ENCODE peak calls at places on chromosomes 5 and 9, in four cellular contexts. S, X, B and C are unnamed samples.

GRCh38 chr5:71651554-71651953 is 64.4 kb downstream of the MCCC2 start:
- DNase-seq in S (no peak), X (no peak), B (no peak), C (no peak)

GRCh38 chr5:52878671-52879070 is 91.0 kb downstream of the ITGA1 start:
- DNase-seq in S (no peak), B (no peak), X (no peak), C (peak; percentile 76)

GRCh38 chr5:444226-444625 is 1.2 kb downstream of the EXOC3 start:
- DNase-seq in B (no peak), S (peak; percentile 7), X (peak; percentile 35), C (no peak)

GRCh38 chr5:139181835-139182452 is 16.2 kb downstream of the SIL1 start:
- DNase-seq in X (no peak), S (no peak), B (no peak), C (peak; percentile 73)

GRCh38 chr5:78805-79149 is 13.2 kb upstream of the PLEKHG4B start:
- DNase-seq in S (no peak), B (no peak), X (no peak), C (no peak)

GRCh38 chr9:121720992-121721350 is 69.5 kb downstream of the DAB2IP start:
- DNase-seq in X (no peak), B (no peak), S (no peak), C (no peak)

GRCh38 chr9:89446440-89447310 is 51.2 kb downstream of the SEMA4D start:
- DNase-seq in X (no peak), B (no peak), S (no peak), C (no peak)

GRCh38 chr9:5364294-5364990 is 24.8 kb upstream of the RLN1 start:
- DNase-seq in S (no peak), X (no peak), B (no peak), C (peak; percentile 73)

GRCh38 chr5:30734118-30734517 is 459.4 kb upstream of the CDH6 start:
- DNase-seq in B (no peak), X (no peak), S (no peak), C (no peak)

GRCh38 chr9:97704851-97705250 is 7.7 kb upstream of the XPA start:
- DNase-seq in X (no peak), B (no peak), S (no peak), C (peak; percentile 19)

GRCh38 chr5:137819768-137820167 is 47.9 kb upstream of the MYOT start:
- DNase-seq in X (no peak), B (no peak), S (no peak), C (no peak)

GRCh38 chr5:142386151-142387021 is 61.6 kb upstream of the SPRY4 start:
- DNase-seq in X (no peak), S (no peak), B (no peak), C (peak; percentile 19)

GRCh38 chr5:159915913-159916840 is at the start of gene ADRA1B:
- DNase-seq in S (peak; percentile 79), X (peak; percentile 86), B (no peak), C (peak; percentile 50)
- H3K4me3 ChIP-seq in S (peak within 1 kb of the TSS; percentile 70), X (peak within 1 kb of the TSS; percentile 57), B (no peak within 1 kb of the TSS), C (peak within 1 kb of the TSS; percentile 47)

GRCh38 chr9:109230277-109230676 is 63.2 kb upstream of the FRRS1L start:
- DNase-seq in B (no peak), X (no peak), S (no peak), C (no peak)

GRCh38 chr9:109232449-109232848 is 65.4 kb upstream of the FRRS1L start:
- DNase-seq in B (no peak), S (no peak), X (no peak), C (peak; percentile 72)

GRCh38 chr9:109228093-109228642 is 61.1 kb upstream of the FRRS1L start:
- DNase-seq in X (no peak), B (no peak), S (no peak), C (no peak)

GRCh38 chr9:109229682-109230081 is 62.6 kb upstream of the FRRS1L start:
- DNase-seq in B (no peak), X (no peak), S (no peak), C (no peak)

DNA sequence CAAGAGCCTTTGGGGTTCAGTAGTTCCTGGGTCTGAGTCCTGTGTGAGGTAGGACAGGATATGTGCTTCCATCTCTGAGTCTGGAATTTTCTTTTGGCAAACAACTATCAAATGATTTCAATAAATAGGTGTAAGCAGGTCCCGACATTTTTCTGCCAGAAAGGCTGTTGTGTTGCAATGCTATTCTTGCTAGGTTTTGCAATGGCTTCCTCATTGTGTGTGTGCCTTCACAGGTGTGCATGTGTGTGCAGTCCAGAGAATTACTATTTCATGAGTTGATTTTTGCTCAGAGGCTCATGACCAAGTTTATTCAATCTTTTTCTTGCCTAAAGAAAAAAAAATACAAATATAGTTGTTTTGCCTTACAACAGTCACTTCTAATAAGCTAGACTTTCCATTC is 64.5 kb upstream of the FRRS1L start:
- DNase-seq in X (no peak), S (no peak), B (no peak), C (no peak)
- H3K4me3 ChIP-seq in X (no peak overlapping the region), S (no peak overlapping the region), B (no peak overlapping the region), C (no peak overlapping the region)

GRCh38 chr9:2285411-2285810 is 270.3 kb downstream of the SMARCA2 start:
- DNase-seq in X (no peak), S (no peak), B (no peak), C (no peak)

GRCh38 chr9:2281031-2281802 is 266.1 kb downstream of the SMARCA2 start:
- DNase-seq in B (no peak), X (no peak), S (no peak), C (no peak)

GRCh38 chr9:2284770-2285169 is 269.6 kb downstream of the SMARCA2 start:
- DNase-seq in X (no peak), S (no peak), B (no peak), C (no peak)

GRCh38 chr9:2286306-2286705 is 271.2 kb downstream of the SMARCA2 start:
- DNase-seq in S (no peak), X (no peak), B (no peak), C (no peak)

GRCh38 chr9:2281803-2282185 is 266.6 kb downstream of the SMARCA2 start:
- DNase-seq in S (no peak), B (no peak), X (no peak), C (no peak)
- H3K4me3 ChIP-seq in S (no peak overlapping the region), B (no peak overlapping the region), X (no peak overlapping the region), C (no peak overlapping the region)

GRCh38 chr9:129319076-129319937 is 141.2 kb upstream of the IER5L start:
- DNase-seq in S (no peak), B (no peak), X (peak; percentile 50), C (no peak)

GRCh38 chr9:129320575-129321311 is 142.7 kb upstream of the IER5L start:
- DNase-seq in B (peak; percentile 64), S (peak; percentile 65), X (peak; percentile 72), C (peak; percentile 78)

GRCh38 chr9:129318121-129319075 is 140.3 kb upstream of the IER5L start:
- DNase-seq in S (no peak), B (no peak), X (peak; percentile 65), C (no peak)

GRCh38 chr9:129321511-129322021 is 143.5 kb upstream of the IER5L start:
- DNase-seq in S (no peak), B (no peak), X (peak; percentile 49), C (no peak)

GRCh38 chr9:129319938-129320481 is 141.9 kb upstream of the IER5L start:
- DNase-seq in B (no peak), X (peak; percentile 48), S (no peak), C (no peak)
- H3K4me3 ChIP-seq in B (peak overlapping the region; percentile 53), X (peak overlapping the region; percentile 68), S (peak overlapping the region; percentile 68), C (peak overlapping the region; percentile 17)

GRCh38 chr5:152181461-152181860 is 223.6 kb downstream of the NMUR2 start:
- DNase-seq in S (no peak), B (no peak), X (no peak), C (no peak)

GRCh38 chr5:152177626-152178349 is 227.3 kb downstream of the NMUR2 start:
- DNase-seq in B (no peak), S (no peak), X (no peak), C (no peak)

DNA sequence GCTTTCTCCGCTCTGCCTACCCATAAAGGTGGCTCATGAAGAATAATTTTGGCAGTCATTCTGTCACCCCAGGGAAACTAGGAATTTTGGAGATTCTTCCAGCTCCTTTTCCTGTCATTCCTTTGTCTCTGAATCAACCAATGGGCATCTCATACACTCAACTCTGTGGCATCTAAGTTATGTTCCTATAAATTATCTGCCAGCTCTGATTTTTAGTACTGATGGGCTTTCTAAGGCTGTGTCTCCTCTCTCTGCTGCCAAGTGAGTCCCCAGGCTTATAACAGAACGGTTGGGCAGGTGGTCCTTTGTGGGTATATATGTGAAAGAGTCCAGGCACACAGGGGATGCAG is 226.8 kb downstream of the NMUR2 start:
- DNase-seq in B (no peak), S (no peak), X (no peak), C (no peak)
- H3K4me3 ChIP-seq in B (no peak overlapping the region), S (no peak overlapping the region), X (no peak overlapping the region), C (no peak overlapping the region)

GRCh38 chr5:141360685-141361084 is 891 bp downstream of the PCDHGB2 start:
- DNase-seq in X (no peak), S (no peak), B (no peak), C (no peak)

GRCh38 chr5:141362719-141363118 is 1.2 kb upstream of the PCDHGA5 start:
- DNase-seq in B (no peak), X (no peak), S (no peak), C (no peak)

GRCh38 chr5:141359790-141360426 is at the start of gene PCDHGB2:
- DNase-seq in S (no peak), B (no peak), X (no peak), C (peak; percentile 63)

GRCh38 chr5:141366016-141366896 is 2.3 kb downstream of the PCDHGA5 start:
- DNase-seq in S (no peak), B (no peak), X (no peak), C (no peak)

DNA sequence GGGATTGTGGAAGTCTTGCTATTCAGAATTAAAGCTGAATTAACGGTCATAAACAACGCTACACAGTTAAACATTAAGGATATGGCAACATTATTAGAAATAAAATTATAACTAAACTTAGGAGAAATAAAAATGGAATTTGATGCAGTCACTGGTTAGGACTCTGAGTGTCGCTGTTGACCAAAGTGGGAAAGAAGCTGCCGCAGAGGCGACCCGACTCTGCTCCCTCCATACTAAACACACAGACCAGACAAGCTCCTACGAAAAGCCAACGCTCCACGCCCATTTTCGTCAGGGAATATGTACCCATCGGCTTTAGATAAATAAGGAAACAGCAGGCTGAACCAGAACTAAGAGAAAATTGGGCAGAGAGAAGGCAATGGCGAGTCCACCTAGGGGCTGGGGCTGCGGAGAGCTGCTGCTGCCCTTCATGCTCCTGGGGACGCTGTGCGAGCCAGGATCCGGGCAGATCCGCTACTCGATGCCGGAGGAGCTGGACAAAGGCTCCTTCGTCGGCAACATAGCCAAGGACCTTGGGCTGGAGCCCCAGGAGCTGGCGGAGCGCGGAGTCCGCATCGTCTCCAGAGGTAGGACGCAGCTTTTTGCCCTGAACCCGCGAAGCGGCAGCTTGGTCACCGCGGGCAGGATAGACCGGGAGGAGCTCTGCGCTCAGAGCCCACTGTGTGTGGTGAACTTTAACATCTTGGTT is at the start of gene PCDHGA5:
- DNase-seq in X (no peak), B (no peak), S (no peak), C (peak; percentile 28)
- H3K4me3 ChIP-seq in X (peak within 1 kb of the TSS; percentile 41), B (no peak within 1 kb of the TSS), S (peak within 1 kb of the TSS; percentile 47), C (peak within 1 kb of the TSS; percentile 4)